ENCODE peak calls at places on chromosomes 16 and 17, in five cellular contexts. Q, J, U, L and H are unnamed samples.

GRCh38 chr17:37770631-37771518 is 26.0 kb upstream of the HNF1B start:
- DNase-seq in Q (peak; percentile 22), J (no peak), U (no peak), L (peak; percentile 79), H (peak; percentile 10)

GRCh38 chr16:4083347-4083870 is 32.8 kb downstream of the ADCY9 start:
- DNase-seq in Q (no peak), J (no peak), U (no peak), L (no peak), H (no peak)

GRCh38 chr16:66553223-66553622 is 847 bp downstream of the CKLF start:
- DNase-seq in Q (no peak), J (no peak), U (no peak), L (no peak), H (no peak)

GRCh38 chr16:24493859-24494258 is 45.5 kb upstream of the RBBP6 start:
- DNase-seq in Q (no peak), J (no peak), U (no peak), L (no peak), H (no peak)

GRCh38 chr16:30085247-30085646 is 6.5 kb downstream of the TBX6 start:
- DNase-seq in Q (no peak), J (no peak), U (no peak), L (no peak), H (no peak)

GRCh38 chr16:4407543-4408322 is 8.7 kb downstream of the CORO7 start:
- DNase-seq in Q (no peak), J (no peak), U (peak; percentile 43), L (no peak), H (no peak)

GRCh38 chr17:304461-304860 is 48.1 kb downstream of the RPH3AL start:
- DNase-seq in Q (no peak), J (no peak), U (no peak), L (peak; percentile 57), H (no peak)

GRCh38 chr17:39800540-39800939 is 62.8 kb downstream of the GRB7 start:
- DNase-seq in Q (no peak), J (no peak), U (no peak), L (no peak), H (peak; percentile 27)

GRCh38 chr17:80940171-80941123 is 51.2 kb upstream of the CHMP6 start:
- DNase-seq in Q (no peak), J (no peak), U (no peak), L (no peak), H (no peak)